ENCODE peak calls at places on chromosomes 7 and 10, in nine cellular contexts. One of them, this sample, is unnamed.

GRCh38 chr10:93445097-93445960 is 36.8 kb downstream of the MYOF start:
- DNase-seq in breast epithelium: peak; percentile 96
- DNase-seq in ovary: peak; percentile 87
- DNase-seq in GM12878: no peak
- DNase-seq in body of pancreas: peak; percentile 100
- DNase-seq in right lobe of liver: peak; percentile 94
- DNase-seq in endothelial cell of umbilical vein: peak; percentile 98
- DNase-seq in uterus: peak; percentile 94
- DNase-seq in prostate gland: peak; percentile 97
- DNase-seq in this sample: peak; percentile 88

GRCh38 chr10:25578061-25578460 is 356.0 kb upstream of the MYO3A start:
- DNase-seq in prostate gland: no peak
- DNase-seq in body of pancreas: no peak
- DNase-seq in ovary: no peak
- DNase-seq in uterus: no peak
- DNase-seq in GM12878: no peak
- DNase-seq in right lobe of liver: no peak
- DNase-seq in breast epithelium: no peak
- DNase-seq in endothelial cell of umbilical vein: no peak
- DNase-seq in this sample: no peak

GRCh38 chr7:131843862-131844261 is 287.4 kb upstream of the PODXL start:
- DNase-seq in breast epithelium: peak; percentile 59
- DNase-seq in endothelial cell of umbilical vein: no peak
- DNase-seq in ovary: no peak
- DNase-seq in body of pancreas: no peak
- DNase-seq in right lobe of liver: no peak
- DNase-seq in prostate gland: peak; percentile 76
- DNase-seq in GM12878: no peak
- DNase-seq in uterus: no peak
- DNase-seq in this sample: no peak

GRCh38 chr7:139029353-139029752 is 6.5 kb downstream of the ZC3HAV1L start:
- DNase-seq in prostate gland: no peak
- DNase-seq in right lobe of liver: peak; percentile 6
- DNase-seq in body of pancreas: no peak
- DNase-seq in endothelial cell of umbilical vein: no peak
- DNase-seq in breast epithelium: no peak
- DNase-seq in GM12878: no peak
- DNase-seq in ovary: no peak
- DNase-seq in uterus: no peak
- DNase-seq in this sample: no peak

GRCh38 chr7:37916017-37916672 is 472 bp downstream of the SFRP4 start:
- DNase-seq in body of pancreas: peak; percentile 36
- DNase-seq in endothelial cell of umbilical vein: peak; percentile 3
- DNase-seq in breast epithelium: no peak
- DNase-seq in uterus: peak; percentile 44
- DNase-seq in prostate gland: no peak
- DNase-seq in ovary: peak; percentile 68
- DNase-seq in GM12878: no peak
- DNase-seq in right lobe of liver: no peak
- DNase-seq in this sample: no peak

GRCh38 chr10:47047577-47048532 is 136.6 kb downstream of the PTPN20 start:
- DNase-seq in uterus: peak; percentile 59
- DNase-seq in body of pancreas: peak; percentile 83
- DNase-seq in ovary: peak; percentile 41
- DNase-seq in GM12878: no peak
- DNase-seq in breast epithelium: peak; percentile 82
- DNase-seq in right lobe of liver: peak; percentile 69
- DNase-seq in prostate gland: peak; percentile 64
- DNase-seq in endothelial cell of umbilical vein: peak; percentile 46
- DNase-seq in this sample: peak; percentile 80

GRCh38 chr10:114285961-114286441 is 46.9 kb downstream of the VWA2 start:
- DNase-seq in GM12878: no peak
- DNase-seq in ovary: no peak
- DNase-seq in right lobe of liver: no peak
- DNase-seq in uterus: no peak
- DNase-seq in prostate gland: no peak
- DNase-seq in endothelial cell of umbilical vein: no peak
- DNase-seq in breast epithelium: no peak
- DNase-seq in body of pancreas: no peak
- DNase-seq in this sample: no peak

GRCh38 chr7:77327932-77328628 is 88.1 kb downstream of the GSAP start:
- DNase-seq in body of pancreas: no peak
- DNase-seq in prostate gland: no peak
- DNase-seq in ovary: peak; percentile 29
- DNase-seq in endothelial cell of umbilical vein: peak; percentile 40
- DNase-seq in breast epithelium: no peak
- DNase-seq in GM12878: no peak
- DNase-seq in uterus: no peak
- DNase-seq in right lobe of liver: no peak
- DNase-seq in this sample: no peak

GRCh38 chr7:155860840-155861479 is 48.7 kb upstream of the SHH start:
- DNase-seq in GM12878: no peak
- DNase-seq in body of pancreas: peak; percentile 62
- DNase-seq in breast epithelium: no peak
- DNase-seq in endothelial cell of umbilical vein: no peak
- DNase-seq in right lobe of liver: peak; percentile 91
- DNase-seq in uterus: no peak
- DNase-seq in ovary: peak; percentile 42
- DNase-seq in prostate gland: peak; percentile 20
- DNase-seq in this sample: peak; percentile 45

GRCh38 chr10:70906953-70907618 is 18.7 kb upstream of the PCBD1 start:
- DNase-seq in ovary: no peak
- DNase-seq in endothelial cell of umbilical vein: no peak
- DNase-seq in breast epithelium: no peak
- DNase-seq in uterus: no peak
- DNase-seq in GM12878: no peak
- DNase-seq in prostate gland: no peak
- DNase-seq in body of pancreas: peak; percentile 7
- DNase-seq in right lobe of liver: no peak
- DNase-seq in this sample: peak; percentile 67

GRCh38 chr10:55400075-55400474 is 599.0 kb upstream of the PCDH15 start:
- DNase-seq in breast epithelium: no peak
- DNase-seq in prostate gland: no peak
- DNase-seq in ovary: no peak
- DNase-seq in endothelial cell of umbilical vein: peak; percentile 71
- DNase-seq in GM12878: no peak
- DNase-seq in body of pancreas: no peak
- DNase-seq in right lobe of liver: no peak
- DNase-seq in uterus: no peak
- DNase-seq in this sample: no peak

GRCh38 chr7:1287629-1288225 is 55.1 kb downstream of the UNCX start:
- DNase-seq in GM12878: no peak
- DNase-seq in breast epithelium: no peak
- DNase-seq in endothelial cell of umbilical vein: no peak
- DNase-seq in body of pancreas: no peak
- DNase-seq in prostate gland: no peak
- DNase-seq in ovary: no peak
- DNase-seq in uterus: no peak
- DNase-seq in right lobe of liver: no peak
- DNase-seq in this sample: no peak

GRCh38 chr10:48242160-48242904 is 32.2 kb downstream of the FRMPD2 start:
- DNase-seq in breast epithelium: no peak
- DNase-seq in prostate gland: no peak
- DNase-seq in uterus: no peak
- DNase-seq in right lobe of liver: no peak
- DNase-seq in body of pancreas: no peak
- DNase-seq in endothelial cell of umbilical vein: no peak
- DNase-seq in GM12878: no peak
- DNase-seq in ovary: no peak
- DNase-seq in this sample: no peak

GRCh38 chr7:128031901-128032604 is 816 bp upstream of the LRRC4 start:
- DNase-seq in uterus: peak; percentile 51
- DNase-seq in right lobe of liver: peak; percentile 52
- DNase-seq in prostate gland: peak; percentile 16
- DNase-seq in body of pancreas: no peak
- DNase-seq in breast epithelium: no peak
- DNase-seq in ovary: peak; percentile 69
- DNase-seq in GM12878: no peak
- DNase-seq in endothelial cell of umbilical vein: peak; percentile 85
- DNase-seq in this sample: peak; percentile 59

GRCh38 chr7:131000389-131000788 is 266.4 kb upstream of the KLF14 start:
- DNase-seq in GM12878: no peak
- DNase-seq in body of pancreas: no peak
- DNase-seq in right lobe of liver: no peak
- DNase-seq in endothelial cell of umbilical vein: no peak
- DNase-seq in prostate gland: no peak
- DNase-seq in breast epithelium: no peak
- DNase-seq in uterus: no peak
- DNase-seq in ovary: no peak
- DNase-seq in this sample: no peak

GRCh38 chr7:67913604-67914003 is 917.0 kb downstream of the TYW1 start:
- DNase-seq in right lobe of liver: no peak
- DNase-seq in endothelial cell of umbilical vein: no peak
- DNase-seq in prostate gland: no peak
- DNase-seq in breast epithelium: no peak
- DNase-seq in uterus: no peak
- DNase-seq in body of pancreas: no peak
- DNase-seq in GM12878: no peak
- DNase-seq in ovary: no peak
- DNase-seq in this sample: no peak

GRCh38 chr10:86259901-86260562 is 106.6 kb downstream of the GRID1 start:
- DNase-seq in breast epithelium: no peak
- DNase-seq in uterus: no peak
- DNase-seq in GM12878: no peak
- DNase-seq in ovary: no peak
- DNase-seq in prostate gland: no peak
- DNase-seq in endothelial cell of umbilical vein: no peak
- DNase-seq in right lobe of liver: no peak
- DNase-seq in body of pancreas: no peak
- DNase-seq in this sample: no peak

GRCh38 chr7:6375346-6376101 is 72.2 kb downstream of the DAGLB start:
- DNase-seq in prostate gland: no peak
- DNase-seq in ovary: no peak
- DNase-seq in GM12878: no peak
- DNase-seq in breast epithelium: no peak
- DNase-seq in right lobe of liver: no peak
- DNase-seq in body of pancreas: no peak
- DNase-seq in endothelial cell of umbilical vein: peak; percentile 63
- DNase-seq in uterus: no peak
- DNase-seq in this sample: no peak

GRCh38 chr10:112950714-112951348 is 784 bp downstream of the TCF7L2 start:
- DNase-seq in endothelial cell of umbilical vein: peak; percentile 40
- DNase-seq in GM12878: no peak
- DNase-seq in breast epithelium: no peak
- DNase-seq in body of pancreas: peak; percentile 30
- DNase-seq in ovary: peak; percentile 64
- DNase-seq in uterus: peak; percentile 43
- DNase-seq in right lobe of liver: peak; percentile 56
- DNase-seq in prostate gland: peak; percentile 13
- DNase-seq in this sample: peak; percentile 64

GRCh38 chr7:151599401-151600227 is 79.9 kb upstream of the RHEB start:
- DNase-seq in GM12878: no peak
- DNase-seq in right lobe of liver: no peak
- DNase-seq in endothelial cell of umbilical vein: peak; percentile 85
- DNase-seq in ovary: peak; percentile 64
- DNase-seq in prostate gland: no peak
- DNase-seq in body of pancreas: no peak
- DNase-seq in breast epithelium: no peak
- DNase-seq in uterus: peak; percentile 75
- DNase-seq in this sample: peak; percentile 58
- TF ChIP-seq CTCF in GM12878: no peak
- TF ChIP-seq CTCF in right lobe of liver: no peak
- TF ChIP-seq CTCF in endothelial cell of umbilical vein: no peak
- TF ChIP-seq CTCF in ovary: no peak
- TF ChIP-seq CTCF in prostate gland: no peak
- TF ChIP-seq CTCF in body of pancreas: no peak
- TF ChIP-seq CTCF in breast epithelium: no peak
- TF ChIP-seq CTCF in uterus: no peak
- TF ChIP-seq CTCF in this sample: no peak

GRCh38 chr7:41135511-41135910 is 567.4 kb downstream of the INHBA start:
- DNase-seq in breast epithelium: no peak
- DNase-seq in prostate gland: no peak
- DNase-seq in uterus: no peak
- DNase-seq in ovary: peak; percentile 13
- DNase-seq in GM12878: no peak
- DNase-seq in endothelial cell of umbilical vein: no peak
- DNase-seq in body of pancreas: no peak
- DNase-seq in right lobe of liver: no peak
- DNase-seq in this sample: no peak

GRCh38 chr7:41131956-41132355 is 570.9 kb downstream of the INHBA start:
- DNase-seq in ovary: no peak
- DNase-seq in uterus: no peak
- DNase-seq in endothelial cell of umbilical vein: no peak
- DNase-seq in breast epithelium: no peak
- DNase-seq in prostate gland: no peak
- DNase-seq in body of pancreas: no peak
- DNase-seq in right lobe of liver: no peak
- DNase-seq in GM12878: no peak
- DNase-seq in this sample: no peak

GRCh38 chr7:41134242-41134872 is 568.5 kb downstream of the INHBA start:
- DNase-seq in GM12878: peak; percentile 64
- DNase-seq in endothelial cell of umbilical vein: no peak
- DNase-seq in ovary: no peak
- DNase-seq in right lobe of liver: no peak
- DNase-seq in breast epithelium: no peak
- DNase-seq in uterus: no peak
- DNase-seq in prostate gland: no peak
- DNase-seq in body of pancreas: no peak
- DNase-seq in this sample: no peak

GRCh38 chr7:41134873-41135250 is 568.0 kb downstream of the INHBA start:
- DNase-seq in prostate gland: no peak
- DNase-seq in ovary: no peak
- DNase-seq in right lobe of liver: no peak
- DNase-seq in uterus: no peak
- DNase-seq in body of pancreas: no peak
- DNase-seq in GM12878: no peak
- DNase-seq in breast epithelium: no peak
- DNase-seq in endothelial cell of umbilical vein: no peak
- DNase-seq in this sample: no peak

GRCh38 chr7:41133700-41134099 is 569.2 kb downstream of the INHBA start:
- DNase-seq in endothelial cell of umbilical vein: no peak
- DNase-seq in GM12878: no peak
- DNase-seq in uterus: no peak
- DNase-seq in body of pancreas: no peak
- DNase-seq in breast epithelium: no peak
- DNase-seq in prostate gland: no peak
- DNase-seq in ovary: no peak
- DNase-seq in right lobe of liver: no peak
- DNase-seq in this sample: no peak
- H3K27ac ChIP-seq in endothelial cell of umbilical vein: no peak overlapping the region
- H3K27ac ChIP-seq in GM12878: peak overlapping the region; percentile 56
- H3K27ac ChIP-seq in uterus: no peak overlapping the region
- H3K27ac ChIP-seq in body of pancreas: no peak overlapping the region
- H3K27ac ChIP-seq in breast epithelium: no peak overlapping the region
- H3K27ac ChIP-seq in prostate gland: no peak overlapping the region
- H3K27ac ChIP-seq in ovary: no peak overlapping the region
- H3K27ac ChIP-seq in right lobe of liver: no peak overlapping the region
- H3K27ac ChIP-seq in this sample: no peak overlapping the region

GRCh38 chr7:41881313-41882130 is 178.6 kb upstream of the INHBA start:
- DNase-seq in body of pancreas: no peak
- DNase-seq in right lobe of liver: peak; percentile 65
- DNase-seq in uterus: no peak
- DNase-seq in breast epithelium: no peak
- DNase-seq in ovary: no peak
- DNase-seq in GM12878: peak; percentile 98
- DNase-seq in endothelial cell of umbilical vein: no peak
- DNase-seq in prostate gland: no peak
- DNase-seq in this sample: peak; percentile 81
- TF ChIP-seq POLR2A in body of pancreas: no peak
- TF ChIP-seq POLR2A in right lobe of liver: no peak
- TF ChIP-seq POLR2A in uterus: no peak
- TF ChIP-seq POLR2A in breast epithelium: no peak
- TF ChIP-seq POLR2A in ovary: no peak
- TF ChIP-seq POLR2A in GM12878: no peak
- TF ChIP-seq POLR2A in endothelial cell of umbilical vein: no peak
- TF ChIP-seq POLR2A in prostate gland: no peak
- TF ChIP-seq POLR2A in this sample: no peak

GRCh38 chr10:95201736-95202135 is 7.7 kb downstream of the ACSM6 start:
- DNase-seq in body of pancreas: no peak
- DNase-seq in endothelial cell of umbilical vein: no peak
- DNase-seq in ovary: no peak
- DNase-seq in breast epithelium: no peak
- DNase-seq in uterus: no peak
- DNase-seq in GM12878: no peak
- DNase-seq in right lobe of liver: no peak
- DNase-seq in prostate gland: no peak
- DNase-seq in this sample: no peak
- TF ChIP-seq CTCF in body of pancreas: no peak
- TF ChIP-seq CTCF in endothelial cell of umbilical vein: peak; percentile 7
- TF ChIP-seq CTCF in ovary: no peak
- TF ChIP-seq CTCF in breast epithelium: no peak
- TF ChIP-seq CTCF in uterus: no peak
- TF ChIP-seq CTCF in GM12878: peak; percentile 32
- TF ChIP-seq CTCF in right lobe of liver: no peak
- TF ChIP-seq CTCF in prostate gland: no peak
- TF ChIP-seq CTCF in this sample: no peak